ENCODE peak calls at places on chromosome 12, in eight cellular contexts. L, K, B, M, Z, W, J and O are unnamed samples.

GRCh38 chr12:65634626-65635331 is 189.5 kb upstream of the HMGA2 start:
- DNase-seq in L (no peak), K (peak; percentile 79), B (no peak), M (peak; percentile 53), Z (no peak), W (no peak), J (no peak), O (no peak)

GRCh38 chr12:24997970-24998582 is 49.2 kb upstream of the BCAT1 start:
- DNase-seq in L (no peak), K (peak; percentile 97), B (no peak), M (peak; percentile 84), Z (no peak), W (no peak), J (no peak), O (no peak)

GRCh38 chr12:25423355-25423754 is 129.7 kb downstream of the LMNTD1 start:
- DNase-seq in L (no peak), K (peak; percentile 51), B (no peak), M (no peak), Z (no peak), W (no peak), J (no peak), O (no peak)

GRCh38 chr12:85029456-85029855 is 6.6 kb downstream of the TSPAN19 start:
- DNase-seq in L (no peak), K (peak; percentile 6), B (no peak), M (no peak), Z (no peak), W (no peak), J (no peak), O (no peak)

GRCh38 chr12:76449572-76449971 is 101.4 kb upstream of the BBS10 start:
- DNase-seq in L (no peak), K (peak; percentile 67), B (no peak), M (no peak), Z (no peak), W (no peak), J (no peak), O (no peak)

GRCh38 chr12:55933158-55933798 is 2.3 kb downstream of the DGKA start:
- DNase-seq in L (no peak), K (peak; percentile 26), B (peak; percentile 38), M (no peak), Z (no peak), W (no peak), J (no peak), O (no peak)

GRCh38 chr12:125755512-125755911 is 690.3 kb downstream of the AACS start:
- DNase-seq in L (no peak), K (no peak), B (no peak), M (no peak), Z (no peak), W (no peak), J (no peak), O (no peak)

GRCh38 chr12:67364228-67364627 is 95.1 kb downstream of the CAND1 start:
- DNase-seq in L (no peak), K (no peak), B (no peak), M (no peak), Z (no peak), W (no peak), J (no peak), O (no peak)

GRCh38 chr12:115103884-115104883 is 420.2 kb upstream of the TBX3 start:
- DNase-seq in L (no peak), K (peak; percentile 82), B (no peak), M (no peak), Z (no peak), W (no peak), J (peak; percentile 42), O (no peak)

GRCh38 chr12:27940756-27941402 is 31.7 kb downstream of the PTHLH start:
- DNase-seq in L (peak; percentile 82), K (peak; percentile 67), B (peak; percentile 62), M (no peak), Z (no peak), W (peak; percentile 67), J (peak; percentile 77), O (peak; percentile 79)

GRCh38 chr12:1540690-1541089 is 53.7 kb downstream of the FBXL14 start:
- DNase-seq in L (no peak), K (peak; percentile 54), B (no peak), M (no peak), Z (no peak), W (no peak), J (no peak), O (no peak)

GRCh38 chr12:1546931-1547640 is 47.3 kb downstream of the FBXL14 start:
- DNase-seq in L (no peak), K (no peak), B (no peak), M (no peak), Z (no peak), W (no peak), J (no peak), O (no peak)

GRCh38 chr12:1542599-1542998 is 51.8 kb downstream of the FBXL14 start:
- DNase-seq in L (no peak), K (no peak), B (no peak), M (no peak), Z (no peak), W (no peak), J (no peak), O (no peak)

DNA sequence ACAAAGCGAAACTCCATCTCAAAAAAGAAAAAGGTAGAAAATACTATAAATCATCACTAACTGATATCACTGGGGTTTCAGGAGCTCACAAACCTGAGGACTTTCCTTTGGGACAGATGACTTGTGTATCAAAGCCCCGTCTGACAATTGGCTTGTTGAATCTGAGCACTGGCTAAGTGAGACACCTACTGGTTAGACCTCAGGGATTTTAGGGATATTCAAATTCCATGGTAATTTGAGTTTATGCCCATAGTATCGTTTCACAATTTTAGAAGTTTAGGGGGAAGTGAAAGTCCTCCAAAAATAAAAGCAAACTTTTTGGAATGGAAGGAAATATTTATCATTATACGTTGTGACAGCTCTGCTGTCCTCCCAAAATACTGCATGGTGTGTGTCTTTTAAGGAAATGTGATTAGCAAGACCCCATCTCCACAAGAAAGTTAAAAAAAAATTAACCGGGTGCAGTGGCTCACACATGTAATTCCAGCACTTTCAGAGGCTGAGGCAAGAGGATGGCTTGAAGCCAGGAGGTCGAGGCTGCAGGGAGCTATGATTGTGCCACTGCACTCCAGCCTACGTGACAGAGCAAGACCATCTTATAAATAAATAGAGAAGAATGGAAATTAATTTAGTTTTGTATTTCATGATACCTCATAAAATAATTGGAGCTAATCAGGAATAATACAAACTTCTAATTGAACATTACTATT is 49.2 kb downstream of the FBXL14 start:
- DNase-seq in L (no peak), K (peak; percentile 35), B (no peak), M (no peak), Z (no peak), W (no peak), J (no peak), O (no peak)
- TF ChIP-seq CTCF in L (no peak), K (peak; percentile 48), B (no peak), M (peak; percentile 8), Z (no peak), W (peak; percentile 28), J (no peak), O (no peak)

DNA sequence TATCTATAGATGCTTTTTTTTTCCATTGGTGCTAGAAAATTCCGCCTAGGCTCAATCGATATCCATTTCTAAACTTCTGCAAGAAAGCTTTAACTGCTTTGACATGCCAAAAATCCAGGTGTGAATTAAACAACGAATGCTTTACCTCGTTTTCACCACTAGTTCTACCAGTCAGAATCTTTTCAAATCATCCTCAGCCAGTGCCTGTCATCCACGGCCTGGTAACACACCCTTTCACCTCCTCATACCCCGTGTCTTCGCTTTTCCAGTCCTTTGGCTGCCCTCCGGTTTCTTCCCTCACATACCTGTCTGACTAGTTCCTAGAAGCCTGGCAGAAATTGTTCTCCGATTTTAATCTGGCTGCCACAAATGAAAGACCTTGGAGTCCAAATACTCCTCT is 1.4 kb upstream of the PHC1 start:
- DNase-seq in L (peak; percentile 38), K (no peak), B (no peak), M (no peak), Z (no peak), W (no peak), J (no peak), O (no peak)
- TF ChIP-seq CTCF in L (peak; percentile 20), K (peak; percentile 4), B (peak; percentile 20), M (no peak), Z (no peak), W (no peak), J (no peak), O (peak; percentile 57)

GRCh38 chr12:51871126-51871525 is 16.8 kb upstream of the ANKRD33 start:
- DNase-seq in L (no peak), K (no peak), B (no peak), M (no peak), Z (no peak), W (peak; percentile 77), J (no peak), O (no peak)
- TF ChIP-seq CTCF in L (no peak), K (no peak), B (no peak), M (no peak), Z (no peak), W (no peak), J (no peak), O (no peak)

GRCh38 chr12:48336564-48336963 is 14.2 kb downstream of the ZNF641 start:
- DNase-seq in L (peak; percentile 35), K (no peak), B (no peak), M (no peak), Z (no peak), W (no peak), J (no peak), O (no peak)
- TF ChIP-seq CTCF in L (no peak), K (no peak), B (no peak), M (no peak), Z (no peak), W (peak; percentile 12), J (no peak), O (no peak)

DNA sequence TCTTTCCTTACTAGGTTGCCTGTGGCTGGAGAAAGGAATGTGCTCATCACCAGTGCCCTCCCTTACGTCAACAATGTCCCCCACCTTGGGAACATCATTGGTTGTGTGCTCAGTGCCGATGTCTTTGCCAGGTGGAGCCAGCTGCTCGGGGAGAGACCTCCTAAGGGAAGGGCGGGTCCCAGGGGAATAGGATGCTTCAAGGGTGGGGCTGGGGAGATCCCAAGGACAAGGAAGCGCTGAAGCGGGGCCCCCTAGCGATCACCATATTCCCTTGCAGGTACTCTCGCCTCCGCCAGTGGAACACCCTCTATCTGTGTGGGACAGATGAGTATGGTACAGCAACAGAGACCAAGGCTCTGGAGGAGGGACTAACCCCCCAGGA is 10.3 kb downstream of the MARS1 start:
- DNase-seq in L (peak; percentile 55), K (no peak), B (no peak), M (no peak), Z (no peak), W (no peak), J (no peak), O (no peak)
- TF ChIP-seq CTCF in L (peak; percentile 16), K (no peak), B (no peak), M (no peak), Z (no peak), W (no peak), J (no peak), O (no peak)